ENCODE peak calls at places on chromosomes 4 and X, in nine cellular contexts. C, V, N, Q, H, X, P, L and O are unnamed samples.

GRCh38 chr4:26751838-26752237 is 108.8 kb upstream of the STIM2 start:
- DNase-seq in P (no peak), H (no peak), X (no peak), C (no peak), V (no peak), Q (no peak), N (no peak), L (no peak), O (no peak)

GRCh38 chr4:63232058-63232457 is 1177.2 kb downstream of the TECRL start:
- DNase-seq in X (no peak), V (no peak), L (no peak), N (no peak), P (no peak), Q (no peak), C (no peak), H (no peak), O (no peak)

GRCh38 chrX:154121961-154122360 is 22.1 kb upstream of the OPN1LW start:
- DNase-seq in L (no peak), C (no peak), H (no peak), X (no peak), V (no peak), P (no peak), N (no peak), Q (no peak), O (no peak)

GRCh38 chrX:106917830-106918500 is 2.2 kb upstream of the CLDN2 start:
- DNase-seq in X (peak), P (no peak), N (peak), C (peak), H (no peak), V (no peak), Q (no peak), L (peak), O (no peak)

GRCh38 chrX:124328765-124329164 is 3.7 kb upstream of the TEX13D start:
- DNase-seq in N (no peak), C (no peak), P (no peak), Q (no peak), X (peak), L (peak), H (no peak), V (no peak), O (no peak)

GRCh38 chrX:20061869-20062254 is 54.8 kb downstream of the MAP7D2 start:
- DNase-seq in L (no peak), X (peak), P (no peak), N (peak), Q (no peak), H (no peak), C (peak), V (no peak), O (peak)

GRCh38 chr4:7938513-7939376 is 916 bp downstream of the AFAP1 start:
- DNase-seq in V (peak), C (peak), P (no peak), H (no peak), L (no peak), Q (no peak), X (peak), N (peak), O (peak)

GRCh38 chrX:38561126-38561868 is at the start of gene TSPAN7:
- DNase-seq in L (peak), X (peak), N (peak), V (peak), H (no peak), C (peak), P (peak), Q (peak), O (peak)

GRCh38 chr4:6332042-6332668 is 62.5 kb downstream of the WFS1 start:
- DNase-seq in X (peak), H (no peak), Q (no peak), N (no peak), P (peak), L (no peak), C (peak), V (peak), O (peak)

GRCh38 chrX:18643853-18644252 is 28.1 kb downstream of the RS1 start:
- DNase-seq in C (no peak), Q (no peak), H (no peak), P (no peak), X (no peak), L (no peak), N (no peak), V (no peak), O (no peak)